ENCODE peak calls at places on chromosomes 13 and 19, in eight cellular contexts. Q is left cardiac atrium; N is osteoblast; H is effector CD4-positive, alpha-beta T cell; D is brain microvascular endothelial cell; E is stimulated activated CD8-positive, alpha-beta memory T cell treated with anti-CD3 and anti-CD28 coated beads, Interleukin-12 subunit alpha, Interleukin-12 subunit beta, amount 100 ng/mL, for 4 hours; Z is CD8-positive, alpha-beta memory T cell; T is central memory CD8-positive, alpha-beta T cell. P is an unnamed sample.

GRCh38 chr19:48656840-48657474 is 11.0 kb upstream of the CA11 start:
- DNase-seq in Q (no peak), N (peak), H (no peak), D (peak), E (no peak), Z (no peak), T (no peak), P (no peak)

GRCh38 chr19:10152100-10152499 is 32.4 kb upstream of the EIF3G start:
- DNase-seq in Q (no peak), N (no peak), H (no peak), D (no peak), E (no peak), Z (no peak), T (no peak), P (no peak)

GRCh38 chr19:50414850-50415660 is 3.7 kb upstream of the SPIB start:
- DNase-seq in Q (peak), N (peak), H (peak), D (peak), E (peak), Z (peak), T (peak), P (no peak)

GRCh38 chr13:71115301-71115700 is 751.7 kb downstream of the DACH1 start:
- DNase-seq in Q (no peak), N (no peak), H (no peak), D (no peak), E (no peak), Z (no peak), T (no peak), P (no peak)

GRCh38 chr19:38093587-38093986 is 130.4 kb downstream of the DPF1 start:
- DNase-seq in Q (no peak), N (no peak), H (no peak), D (no peak), E (no peak), Z (no peak), T (no peak), P (peak)

GRCh38 chr13:19618925-19619324 is 14.5 kb upstream of the MPHOSPH8 start:
- DNase-seq in Q (no peak), N (peak), H (no peak), D (peak), E (no peak), Z (no peak), T (no peak), P (no peak)

GRCh38 chr19:47270408-47270807 is 4.3 kb upstream of the INAFM1 start:
- DNase-seq in Q (no peak), N (peak), H (no peak), D (no peak), E (no peak), Z (no peak), T (no peak), P (no peak)

GRCh38 chr19:34824686-34825085 is 51.7 kb upstream of the ZNF599 start:
- DNase-seq in Q (no peak), N (peak), H (no peak), D (no peak), E (no peak), Z (no peak), T (no peak), P (no peak)

GRCh38 chr19:39351537-39352037 is 9.4 kb downstream of the SAMD4B start:
- DNase-seq in Q (no peak), N (peak), H (no peak), D (no peak), E (no peak), Z (no peak), T (no peak), P (no peak)

GRCh38 chr19:56309511-56310185 is 5.0 kb downstream of the ZSCAN5A start:
- DNase-seq in Q (peak), N (peak), H (peak), D (peak), E (peak), Z (peak), T (peak), P (no peak)

GRCh38 chr19:51980116-51980736 is 6.4 kb downstream of the ZNF350 start:
- DNase-seq in Q (no peak), N (no peak), H (no peak), D (no peak), E (no peak), Z (no peak), T (no peak), P (no peak)

GRCh38 chr13:113920606-113921306 is 53.1 kb downstream of the C13orf46 start:
- DNase-seq in Q (no peak), N (no peak), H (no peak), D (no peak), E (no peak), Z (no peak), T (no peak), P (no peak)

GRCh38 chr13:75628811-75629210 is 7.3 kb upstream of the LMO7 start:
- DNase-seq in Q (no peak), N (no peak), H (no peak), D (no peak), E (no peak), Z (no peak), T (no peak), P (no peak)

GRCh38 chr13:45728759-45729158 is 26.6 kb downstream of the CBY2 start:
- DNase-seq in Q (no peak), N (no peak), H (no peak), D (no peak), E (no peak), Z (no peak), T (no peak), P (no peak)

GRCh38 chr13:98484289-98485219 is 92.4 kb downstream of the STK24 start:
- DNase-seq in Q (peak), N (peak), H (peak), D (peak), E (peak), Z (peak), T (no peak), P (peak)

GRCh38 chr13:26619321-26619720 is 61.8 kb downstream of the WASF3 start:
- DNase-seq in Q (no peak), N (peak), H (no peak), D (peak), E (no peak), Z (no peak), T (no peak), P (no peak)

GRCh38 chr19:17326595-17326966 is 8.1 kb downstream of the ANO8 start:
- DNase-seq in Q (no peak), N (peak), H (no peak), D (no peak), E (no peak), Z (no peak), T (no peak), P (no peak)

GRCh38 chr13:91203430-91203829 is 144.1 kb upstream of the MIR17HG start:
- DNase-seq in Q (no peak), N (no peak), H (no peak), D (no peak), E (no peak), Z (no peak), T (no peak), P (no peak)

GRCh38 chr19:40690050-40690698 is at the start of gene NUMBL:
- DNase-seq in Q (no peak), N (no peak), H (no peak), D (no peak), E (no peak), Z (no peak), T (no peak), P (no peak)

GRCh38 chr13:98761126-98761978 is 8.9 kb upstream of the SLC15A1 start:
- DNase-seq in Q (no peak), N (peak), H (no peak), D (peak), E (no peak), Z (no peak), T (no peak), P (no peak)

GRCh38 chr13:79745141-79745540 is 264.2 kb downstream of the NDFIP2 start:
- DNase-seq in Q (no peak), N (no peak), H (no peak), D (no peak), E (no peak), Z (no peak), T (no peak), P (no peak)